ENCODE peak calls at places on chromosomes 7 and 10, in seven cellular contexts. V is neural progenitor cell, I is right atrium auricular region, P is right cardiac atrium, U is kidney, L is A549, Q is dorsolateral prefrontal cortex. T is an unnamed sample.

GRCh38 chr10:56317603-56318002 is 43.5 kb downstream of the ZWINT start:
- DNase-seq in U (peak; percentile 59), I (no peak), Q (no peak), P (no peak), L (no peak), V (no peak), T (no peak)

GRCh38 chr10:113086282-113086681 is 136.2 kb downstream of the TCF7L2 start:
- DNase-seq in P (no peak), I (no peak), V (no peak), L (no peak), Q (no peak), U (no peak), T (no peak)

GRCh38 chr10:17652585-17652984 is 8.6 kb downstream of the STAM start:
- DNase-seq in P (no peak), U (no peak), I (no peak), V (no peak), Q (no peak), L (no peak), T (no peak)

GRCh38 chr7:28329616-28330373 is 82.5 kb upstream of the CREB5 start:
- DNase-seq in L (no peak), U (no peak), P (no peak), V (no peak), I (no peak), Q (no peak), T (no peak)

GRCh38 chr10:124152781-124153600 is 59.6 kb upstream of the CHST15 start:
- DNase-seq in P (peak; percentile 77), I (peak; percentile 72), L (peak; percentile 97), V (no peak), U (peak; percentile 86), Q (no peak), T (no peak)

GRCh38 chr10:115727114-115727513 is 545.9 kb downstream of the GFRA1 start:
- DNase-seq in U (no peak), Q (no peak), L (no peak), P (no peak), V (peak; percentile 1), I (no peak), T (no peak)

GRCh38 chr10:125720002-125720382 is 483 bp downstream of the EDRF1 start:
- DNase-seq in U (no peak), V (no peak), I (no peak), Q (no peak), P (no peak), L (no peak), T (no peak)

GRCh38 chr10:86711957-86712708 is 43.8 kb downstream of the LDB3 start:
- DNase-seq in V (peak; percentile 67), L (peak; percentile 76), U (no peak), I (peak; percentile 79), Q (peak; percentile 52), P (peak; percentile 79), T (peak; percentile 79)

GRCh38 chr10:91198781-91199180 is 21.7 kb upstream of the PCGF5 start:
- DNase-seq in U (no peak), P (no peak), Q (no peak), I (no peak), L (no peak), V (no peak), T (no peak)

GRCh38 chr7:156833311-156833710 is 59.7 kb downstream of the LMBR1 start:
- DNase-seq in U (no peak), I (no peak), V (no peak), P (no peak), L (no peak), Q (no peak), T (no peak)

GRCh38 chr7:159125104-159125943 is 19.3 kb downstream of the VIPR2 start:
- DNase-seq in U (peak; percentile 15), I (no peak), P (no peak), V (no peak), L (no peak), Q (no peak), T (peak; percentile 54)

GRCh38 chr7:130063036-130063435 is 7.3 kb upstream of the KLHDC10 start:
- DNase-seq in Q (no peak), L (no peak), U (no peak), I (no peak), P (peak; percentile 66), V (peak; percentile 85), T (no peak)

GRCh38 chr7:69847921-69848612 is 249.8 kb downstream of the AUTS2 start:
- DNase-seq in V (no peak), P (no peak), Q (no peak), U (no peak), L (no peak), I (no peak), T (no peak)

GRCh38 chr10:108545921-108546320 is 1377.4 kb downstream of the XPNPEP1 start:
- DNase-seq in P (no peak), U (no peak), L (no peak), Q (no peak), V (no peak), I (no peak), T (no peak)

GRCh38 chr7:98359395-98359794 is 41.5 kb downstream of the BAIAP2L1 start:
- DNase-seq in P (no peak), V (no peak), I (no peak), U (no peak), Q (no peak), L (no peak), T (no peak)

GRCh38 chr7:141563956-141564623 is 12.9 kb downstream of the AGK start:
- DNase-seq in Q (no peak), P (no peak), L (no peak), U (no peak), I (no peak), V (peak; percentile 14), T (no peak)

GRCh38 chr10:63976538-63976937 is 455.3 kb downstream of the REEP3 start:
- DNase-seq in P (no peak), Q (peak; percentile 16), V (peak; percentile 73), U (no peak), I (no peak), L (peak; percentile 25), T (no peak)

GRCh38 chr10:100008708-100009282 is 952 bp downstream of the DNMBP start:
- DNase-seq in U (no peak), P (no peak), I (no peak), L (no peak), V (no peak), Q (no peak), T (no peak)

GRCh38 chr7:151491859-151492258 is 27.8 kb downstream of the RHEB start:
- DNase-seq in Q (no peak), V (no peak), I (no peak), P (no peak), L (peak; percentile 81), U (no peak), T (no peak)

GRCh38 chr10:69866246-69866687 is 64.6 kb downstream of the COL13A1 start:
- DNase-seq in I (no peak), P (no peak), L (no peak), Q (peak; percentile 57), U (no peak), V (peak; percentile 45), T (no peak)

GRCh38 chr10:45514283-45515270 is 140.6 kb downstream of the ALOX5 start:
- DNase-seq in P (no peak), U (no peak), Q (peak; percentile 16), I (no peak), V (no peak), L (no peak), T (no peak)

GRCh38 chr10:95181731-95182130 is 12.3 kb upstream of the ACSM6 start:
- DNase-seq in Q (no peak), U (no peak), I (no peak), V (no peak), L (no peak), P (no peak), T (no peak)

GRCh38 chr7:71687831-71688599 is 556.1 kb downstream of the GALNT17 start:
- DNase-seq in P (no peak), Q (no peak), V (no peak), I (no peak), L (no peak), U (no peak), T (no peak)
- H3K27ac ChIP-seq in P (no peak overlapping the region), Q (no peak overlapping the region), V (no peak overlapping the region), I (no peak overlapping the region), L (no peak overlapping the region), U (no peak overlapping the region), T (no peak overlapping the region)

GRCh38 chr7:20153567-20153966 is 63.6 kb downstream of the MACC1 start:
- DNase-seq in V (no peak), I (no peak), Q (no peak), U (no peak), P (no peak), L (no peak), T (no peak)
- H3K27ac ChIP-seq in V (no peak overlapping the region), I (no peak overlapping the region), Q (no peak overlapping the region), U (no peak overlapping the region), P (no peak overlapping the region), L (no peak overlapping the region), T (no peak overlapping the region)

GRCh38 chr10:21811245-21811585 is 192.3 kb downstream of the DNAJC1 start:
- DNase-seq in I (no peak), V (no peak), L (no peak), P (no peak), Q (no peak), U (no peak), T (no peak)

GRCh38 chr10:21810582-21811244 is 192.8 kb downstream of the DNAJC1 start:
- DNase-seq in V (no peak), L (no peak), P (no peak), U (no peak), Q (no peak), I (no peak), T (no peak)

GRCh38 chr10:21803374-21803773 is 200.2 kb downstream of the DNAJC1 start:
- DNase-seq in I (no peak), Q (no peak), P (no peak), U (no peak), L (no peak), V (no peak), T (no peak)

GRCh38 chr10:21807162-21807561 is 196.4 kb downstream of the DNAJC1 start:
- DNase-seq in Q (no peak), I (no peak), U (no peak), L (no peak), P (no peak), V (peak; percentile 88), T (no peak)

GRCh38 chr10:21808525-21808924 is 195.0 kb downstream of the DNAJC1 start:
- DNase-seq in P (no peak), L (no peak), U (no peak), V (peak; percentile 21), Q (no peak), I (no peak), T (no peak)
- H3K27ac ChIP-seq in P (no peak overlapping the region), L (no peak overlapping the region), U (no peak overlapping the region), V (peak overlapping the region; percentile 10), Q (no peak overlapping the region), I (no peak overlapping the region), T (no peak overlapping the region)

DNA sequence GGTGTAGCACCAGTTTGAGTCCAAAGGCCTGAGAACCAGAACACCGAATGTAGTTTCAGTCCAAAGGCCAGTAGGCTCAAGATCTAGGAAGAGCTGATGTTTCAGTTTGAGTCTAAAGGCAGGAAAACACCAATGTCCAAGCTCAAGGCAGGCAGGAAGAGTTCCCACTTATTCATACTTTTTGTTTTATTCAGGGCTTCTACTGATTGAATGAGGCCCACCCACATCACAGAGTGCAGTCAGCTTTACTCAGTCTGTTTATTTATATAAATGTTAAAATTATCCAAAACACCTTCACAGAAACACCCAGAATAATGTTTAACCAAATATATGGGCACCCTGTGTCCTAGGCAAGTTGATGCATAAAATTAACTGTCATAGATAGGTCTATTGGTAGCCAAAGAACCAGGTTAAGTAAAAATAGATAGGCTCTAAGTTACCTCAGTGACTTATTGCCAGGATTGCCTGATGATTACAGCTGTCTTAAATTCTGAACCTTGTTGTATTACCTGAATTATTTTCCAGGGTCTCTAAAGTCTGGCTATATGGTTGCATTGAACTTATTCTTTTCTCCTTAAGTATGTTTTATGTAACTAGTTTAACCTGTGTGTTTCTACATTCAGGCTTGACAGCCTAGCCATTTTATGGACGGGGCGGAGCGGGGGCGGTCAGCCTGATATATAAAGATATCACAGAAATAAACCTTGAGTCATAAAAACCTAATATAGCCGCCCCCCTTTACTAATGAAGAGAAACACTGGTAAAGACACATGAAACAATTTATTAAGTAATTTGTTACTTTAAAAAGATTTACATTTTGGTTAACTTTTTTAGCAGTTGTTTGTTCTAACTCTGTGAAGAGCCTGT is 83.8 kb downstream of the MAPK8 start:
- DNase-seq in L (no peak), P (no peak), I (no peak), U (no peak), Q (no peak), V (no peak), T (no peak)
- H3K27ac ChIP-seq in L (no peak overlapping the region), P (no peak overlapping the region), I (no peak overlapping the region), U (no peak overlapping the region), Q (no peak overlapping the region), V (no peak overlapping the region), T (no peak overlapping the region)

T was measured in coronary artery.